ENCODE peak calls at places on chromosomes 3 and 15, in five cellular contexts. One of them, this sample, is unnamed.

GRCh38 chr3:151371531-151371930 is 13.0 kb downstream of the P2RY12 start:
- DNase-seq in neuronal stem cell: no peak
- DNase-seq in WERI-Rb-1: no peak
- DNase-seq in SK-N-MC: no peak
- DNase-seq in right atrium auricular region: no peak
- DNase-seq in this sample: no peak

GRCh38 chr3:190435618-190436017 is 14.1 kb downstream of the TMEM207 start:
- DNase-seq in right atrium auricular region: no peak
- DNase-seq in neuronal stem cell: no peak
- DNase-seq in SK-N-MC: no peak
- DNase-seq in WERI-Rb-1: no peak
- DNase-seq in this sample: no peak

GRCh38 chr3:155807823-155808222 is 1.7 kb upstream of the C3orf33 start:
- DNase-seq in WERI-Rb-1: no peak
- DNase-seq in SK-N-MC: no peak
- DNase-seq in right atrium auricular region: no peak
- DNase-seq in neuronal stem cell: no peak
- DNase-seq in this sample: no peak

GRCh38 chr3:19961960-19962359 is 15.1 kb downstream of the RAB5A start:
- DNase-seq in WERI-Rb-1: no peak
- DNase-seq in SK-N-MC: no peak
- DNase-seq in neuronal stem cell: no peak
- DNase-seq in right atrium auricular region: no peak
- DNase-seq in this sample: no peak

GRCh38 chr3:67863869-67864268 is 209.5 kb upstream of the SUCLG2 start:
- DNase-seq in neuronal stem cell: peak; percentile 4
- DNase-seq in right atrium auricular region: no peak
- DNase-seq in WERI-Rb-1: peak; percentile 26
- DNase-seq in SK-N-MC: no peak
- DNase-seq in this sample: peak; percentile 20

GRCh38 chr3:32217339-32217738 is 21.1 kb upstream of the CMTM8 start:
- DNase-seq in WERI-Rb-1: no peak
- DNase-seq in neuronal stem cell: no peak
- DNase-seq in SK-N-MC: no peak
- DNase-seq in right atrium auricular region: no peak
- DNase-seq in this sample: no peak

GRCh38 chr15:61558172-61559146 is 329.4 kb upstream of the RORA start:
- DNase-seq in WERI-Rb-1: no peak
- DNase-seq in SK-N-MC: no peak
- DNase-seq in right atrium auricular region: no peak
- DNase-seq in neuronal stem cell: no peak
- DNase-seq in this sample: no peak

GRCh38 chr3:6779140-6779539 is 81.8 kb upstream of the GRM7 start:
- DNase-seq in right atrium auricular region: no peak
- DNase-seq in WERI-Rb-1: no peak
- DNase-seq in SK-N-MC: no peak
- DNase-seq in neuronal stem cell: no peak
- DNase-seq in this sample: no peak

GRCh38 chr3:58645726-58646125 is 20.8 kb downstream of the FAM3D start:
- DNase-seq in right atrium auricular region: no peak
- DNase-seq in neuronal stem cell: no peak
- DNase-seq in SK-N-MC: no peak
- DNase-seq in WERI-Rb-1: no peak
- DNase-seq in this sample: no peak

GRCh38 chr3:178558637-178559036 is 22.4 kb downstream of the KCNMB2 start:
- DNase-seq in WERI-Rb-1: no peak
- DNase-seq in SK-N-MC: no peak
- DNase-seq in neuronal stem cell: no peak
- DNase-seq in right atrium auricular region: no peak
- DNase-seq in this sample: no peak

GRCh38 chr3:72143970-72144717 is 359.2 kb upstream of the PROK2 start:
- DNase-seq in WERI-Rb-1: no peak
- DNase-seq in right atrium auricular region: no peak
- DNase-seq in SK-N-MC: no peak
- DNase-seq in neuronal stem cell: no peak
- DNase-seq in this sample: no peak

GRCh38 chr3:171548918-171549317 is 88.7 kb upstream of the TNIK start:
- DNase-seq in SK-N-MC: no peak
- DNase-seq in WERI-Rb-1: no peak
- DNase-seq in right atrium auricular region: no peak
- DNase-seq in neuronal stem cell: no peak
- DNase-seq in this sample: no peak

GRCh38 chr3:141913150-141913811 is 36.8 kb downstream of the ATP1B3 start:
- DNase-seq in right atrium auricular region: no peak
- DNase-seq in SK-N-MC: peak; percentile 66
- DNase-seq in WERI-Rb-1: peak; percentile 32
- DNase-seq in neuronal stem cell: no peak
- DNase-seq in this sample: peak; percentile 58

GRCh38 chr3:33440328-33440577 is at the start of gene UBP1:
- DNase-seq in SK-N-MC: no peak
- DNase-seq in right atrium auricular region: no peak
- DNase-seq in WERI-Rb-1: no peak
- DNase-seq in neuronal stem cell: no peak
- DNase-seq in this sample: peak; percentile 96

GRCh38 chr15:56757884-56758283 is 24.6 kb upstream of the ZNF280D start:
- DNase-seq in WERI-Rb-1: no peak
- DNase-seq in neuronal stem cell: no peak
- DNase-seq in right atrium auricular region: no peak
- DNase-seq in SK-N-MC: no peak
- DNase-seq in this sample: no peak

GRCh38 chr15:25775317-25775912 is 87.7 kb downstream of the ATP10A start:
- DNase-seq in WERI-Rb-1: no peak
- DNase-seq in neuronal stem cell: no peak
- DNase-seq in right atrium auricular region: peak; percentile 85
- DNase-seq in SK-N-MC: no peak
- DNase-seq in this sample: no peak

GRCh38 chr15:89127054-89127702 is 38.9 kb downstream of the ABHD2 start:
- DNase-seq in WERI-Rb-1: peak; percentile 75
- DNase-seq in SK-N-MC: no peak
- DNase-seq in neuronal stem cell: no peak
- DNase-seq in right atrium auricular region: no peak
- DNase-seq in this sample: no peak

GRCh38 chr3:146313411-146314111 is 62.7 kb upstream of the PLSCR4 start:
- DNase-seq in WERI-Rb-1: no peak
- DNase-seq in SK-N-MC: no peak
- DNase-seq in right atrium auricular region: no peak
- DNase-seq in neuronal stem cell: no peak
- DNase-seq in this sample: no peak

GRCh38 chr15:68823561-68823960 is 2.9 kb upstream of the ANP32A start:
- DNase-seq in right atrium auricular region: no peak
- DNase-seq in SK-N-MC: no peak
- DNase-seq in neuronal stem cell: no peak
- DNase-seq in WERI-Rb-1: no peak
- DNase-seq in this sample: no peak

GRCh38 chr15:69629631-69630161 is 177.1 kb downstream of the RPLP1 start:
- DNase-seq in right atrium auricular region: no peak
- DNase-seq in WERI-Rb-1: no peak
- DNase-seq in SK-N-MC: no peak
- DNase-seq in neuronal stem cell: no peak
- DNase-seq in this sample: no peak

GRCh38 chr15:74463634-74464033 is 2.7 kb upstream of the UBL7 start:
- DNase-seq in WERI-Rb-1: no peak
- DNase-seq in SK-N-MC: no peak
- DNase-seq in right atrium auricular region: no peak
- DNase-seq in neuronal stem cell: no peak
- DNase-seq in this sample: no peak

GRCh38 chr3:191499307-191500125 is 38.6 kb downstream of the PYDC2 start:
- DNase-seq in WERI-Rb-1: no peak
- DNase-seq in neuronal stem cell: no peak
- DNase-seq in SK-N-MC: no peak
- DNase-seq in right atrium auricular region: no peak
- DNase-seq in this sample: peak; percentile 70

GRCh38 chr3:33128706-33129105 is 14.9 kb downstream of the CRTAP start:
- DNase-seq in WERI-Rb-1: peak; percentile 19
- DNase-seq in neuronal stem cell: peak; percentile 40
- DNase-seq in SK-N-MC: no peak
- DNase-seq in right atrium auricular region: no peak
- DNase-seq in this sample: no peak

GRCh38 chr3:123668906-123669305 is 84.1 kb upstream of the HACD2 start:
- DNase-seq in right atrium auricular region: no peak
- DNase-seq in neuronal stem cell: no peak
- DNase-seq in WERI-Rb-1: no peak
- DNase-seq in SK-N-MC: no peak
- DNase-seq in this sample: no peak

GRCh38 chr3:129383292-129383860 is 45.1 kb downstream of the EFCAB12 start:
- DNase-seq in WERI-Rb-1: peak; percentile 77
- DNase-seq in SK-N-MC: peak; percentile 18
- DNase-seq in right atrium auricular region: peak; percentile 62
- DNase-seq in neuronal stem cell: peak; percentile 55
- DNase-seq in this sample: peak; percentile 83

GRCh38 chr15:57485869-57486268 is 105.8 kb upstream of the MYZAP start:
- DNase-seq in neuronal stem cell: no peak
- DNase-seq in right atrium auricular region: no peak
- DNase-seq in WERI-Rb-1: no peak
- DNase-seq in SK-N-MC: no peak
- DNase-seq in this sample: no peak

GRCh38 chr3:127970966-127971592 is 56.0 kb downstream of the KBTBD12 start:
- DNase-seq in right atrium auricular region: no peak
- DNase-seq in SK-N-MC: no peak
- DNase-seq in neuronal stem cell: peak; percentile 24
- DNase-seq in WERI-Rb-1: peak; percentile 55
- DNase-seq in this sample: peak; percentile 51

GRCh38 chr3:8497582-8497981 is 4.0 kb upstream of the LMCD1 start:
- DNase-seq in SK-N-MC: no peak
- DNase-seq in right atrium auricular region: no peak
- DNase-seq in neuronal stem cell: no peak
- DNase-seq in WERI-Rb-1: no peak
- DNase-seq in this sample: no peak

GRCh38 chr15:70507772-70508351 is 255.5 kb downstream of the UACA start:
- DNase-seq in neuronal stem cell: no peak
- DNase-seq in right atrium auricular region: no peak
- DNase-seq in SK-N-MC: no peak
- DNase-seq in WERI-Rb-1: no peak
- DNase-seq in this sample: no peak

DNA sequence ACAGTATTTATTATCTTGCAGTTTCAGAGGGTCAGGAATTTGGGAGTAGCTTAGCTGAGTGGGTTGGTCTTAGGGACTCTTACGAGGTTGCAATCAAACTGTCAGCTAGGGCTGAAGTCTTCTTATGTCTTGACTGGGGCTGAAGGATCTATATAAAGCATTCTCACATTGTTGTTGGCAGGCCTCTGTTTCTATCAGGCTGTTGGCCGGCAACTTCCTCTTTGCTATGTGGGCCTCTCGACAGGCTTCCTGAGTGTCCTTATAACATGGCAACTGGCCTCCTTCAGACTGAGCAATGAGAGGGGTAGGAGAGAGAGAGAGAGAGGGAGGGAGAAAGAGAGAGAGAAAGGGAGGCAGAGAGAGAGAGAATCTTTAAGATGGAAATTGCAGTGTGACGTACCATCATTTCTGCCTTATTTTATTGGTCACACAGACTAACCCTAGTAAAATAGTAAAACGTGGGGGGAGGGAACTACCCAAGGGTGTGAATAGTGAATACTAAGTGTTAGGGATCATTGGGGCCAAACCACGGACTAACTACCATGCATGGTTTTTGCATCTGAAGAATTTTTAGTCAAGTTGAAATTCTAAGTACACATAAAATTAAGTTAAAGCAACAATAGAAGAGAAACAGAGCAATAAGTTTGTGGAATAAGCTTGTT is 16.1 kb downstream of the FGF7 start:
- DNase-seq in SK-N-MC: no peak
- DNase-seq in right atrium auricular region: no peak
- DNase-seq in WERI-Rb-1: no peak
- DNase-seq in neuronal stem cell: no peak
- DNase-seq in this sample: no peak
- H3K27ac ChIP-seq in SK-N-MC: no peak overlapping the region
- H3K27ac ChIP-seq in right atrium auricular region: peak overlapping the region; percentile 75
- H3K27ac ChIP-seq in WERI-Rb-1: no peak overlapping the region
- H3K27ac ChIP-seq in neuronal stem cell: no peak overlapping the region
- H3K27ac ChIP-seq in this sample: no peak overlapping the region

GRCh38 chr3:121724130-121724529 is 25.4 kb downstream of the GOLGB1 start:
- DNase-seq in SK-N-MC: no peak
- DNase-seq in neuronal stem cell: no peak
- DNase-seq in right atrium auricular region: no peak
- DNase-seq in WERI-Rb-1: no peak
- DNase-seq in this sample: no peak
- H3K27ac ChIP-seq in SK-N-MC: no peak overlapping the region
- H3K27ac ChIP-seq in neuronal stem cell: no peak overlapping the region
- H3K27ac ChIP-seq in right atrium auricular region: no peak overlapping the region
- H3K27ac ChIP-seq in WERI-Rb-1: no peak overlapping the region
- H3K27ac ChIP-seq in this sample: no peak overlapping the region

DNA sequence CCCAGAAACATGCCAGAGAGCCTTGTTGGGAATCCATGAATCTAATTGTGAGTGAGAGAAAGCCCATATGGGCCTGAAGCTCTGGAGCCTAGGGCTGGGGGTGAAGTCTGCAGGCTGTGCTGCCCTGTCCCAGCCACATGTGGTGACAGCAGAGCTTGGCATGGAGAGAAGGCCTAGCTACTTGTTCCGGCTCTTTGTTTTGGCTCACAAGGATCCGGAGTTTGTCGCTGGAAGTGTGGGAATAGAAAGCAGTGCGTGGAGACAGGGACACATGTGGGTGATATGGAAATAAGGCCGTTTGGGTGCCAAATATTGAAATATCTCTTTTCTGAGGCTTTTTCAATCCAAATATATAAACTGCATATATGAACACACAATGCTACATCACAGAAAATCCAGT is 78.2 kb downstream of the CLSTN2 start:
- DNase-seq in right atrium auricular region: no peak
- DNase-seq in neuronal stem cell: no peak
- DNase-seq in SK-N-MC: no peak
- DNase-seq in WERI-Rb-1: no peak
- DNase-seq in this sample: no peak
- H3K27ac ChIP-seq in right atrium auricular region: no peak overlapping the region
- H3K27ac ChIP-seq in neuronal stem cell: no peak overlapping the region
- H3K27ac ChIP-seq in SK-N-MC: no peak overlapping the region
- H3K27ac ChIP-seq in WERI-Rb-1: no peak overlapping the region
- H3K27ac ChIP-seq in this sample: no peak overlapping the region

DNA sequence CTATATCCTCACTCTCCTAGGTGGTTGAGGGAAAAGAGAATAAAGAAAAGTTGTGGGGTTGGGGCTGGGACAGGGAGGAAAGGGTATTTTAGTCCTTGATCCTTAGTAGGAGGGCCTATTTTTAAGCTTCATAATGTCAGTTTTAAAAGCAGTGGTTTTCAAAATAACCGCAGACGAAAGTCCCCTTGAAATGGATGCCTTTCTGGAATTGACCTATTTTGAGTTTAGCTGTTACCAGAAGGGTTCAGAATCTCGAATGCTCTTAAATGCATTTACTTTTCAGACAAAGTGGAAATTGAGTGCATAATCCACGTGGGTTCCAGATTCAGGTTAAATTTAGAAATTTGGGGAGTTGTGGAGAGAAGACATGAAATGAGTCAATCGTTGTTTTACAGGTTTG is 16.6 kb downstream of the MAP2K1 start:
- DNase-seq in neuronal stem cell: no peak
- DNase-seq in WERI-Rb-1: no peak
- DNase-seq in right atrium auricular region: no peak
- DNase-seq in SK-N-MC: no peak
- DNase-seq in this sample: no peak
- H3K27ac ChIP-seq in neuronal stem cell: no peak overlapping the region
- H3K27ac ChIP-seq in WERI-Rb-1: no peak overlapping the region
- H3K27ac ChIP-seq in right atrium auricular region: no peak overlapping the region
- H3K27ac ChIP-seq in SK-N-MC: no peak overlapping the region
- H3K27ac ChIP-seq in this sample: no peak overlapping the region

This sample was measured in SK-N-SH.